ENCODE peak calls at places on chromosome 5, in five cellular contexts. C is HCT116, R is H1, X is GM12878, F is K562. K is an unnamed sample.

GRCh38 chr5:34652466-34652865 is 3.7 kb upstream of the RAI14 start:
- DNase-seq in X (no peak), C (no peak), R (no peak), F (no peak), K (no peak)

GRCh38 chr5:152058267-152058666 is 133.6 kb upstream of the GLRA1 start:
- DNase-seq in F (no peak), C (no peak), X (no peak), R (no peak), K (no peak)

GRCh38 chr5:59496524-59497134 is 396.9 kb downstream of the PDE4D start:
- DNase-seq in R (no peak), C (no peak), X (no peak), F (peak), K (no peak)

GRCh38 chr5:132364319-132364718 is 5.2 kb upstream of the SLC22A5 start:
- DNase-seq in C (no peak), X (no peak), F (no peak), R (no peak), K (no peak)

GRCh38 chr5:151295801-151296477 is 7.6 kb downstream of the SLC36A3 start:
- DNase-seq in X (no peak), C (no peak), R (no peak), F (no peak), K (no peak)

GRCh38 chr5:758698-759053 is 25.9 kb downstream of the ZDHHC11B start:
- DNase-seq in C (no peak), R (no peak), F (no peak), X (no peak), K (no peak)

GRCh38 chr5:14593326-14594036 is 11.9 kb downstream of the OTULINL start:
- DNase-seq in X (no peak), F (no peak), R (no peak), C (no peak), K (no peak)

GRCh38 chr5:68465934-68466551 is 250.5 kb downstream of the PIK3R1 start:
- DNase-seq in C (no peak), X (no peak), F (no peak), R (no peak), K (no peak)

GRCh38 chr5:172042183-172042582 is 35.7 kb upstream of the FBXW11 start:
- DNase-seq in F (no peak), R (no peak), C (no peak), X (no peak), K (no peak)

GRCh38 chr5:170100051-170100943 is 5.4 kb upstream of the FOXI1 start:
- DNase-seq in F (peak), X (peak), C (peak), R (peak), K (peak)

GRCh38 chr5:635321-636055 is 23.3 kb downstream of the CEP72 start:
- DNase-seq in F (no peak), C (no peak), R (no peak), X (no peak), K (no peak)

GRCh38 chr5:88984040-88984439 is 101.1 kb upstream of the MEF2C start:
- DNase-seq in X (no peak), R (no peak), F (no peak), C (no peak), K (no peak)

GRCh38 chr5:53366245-53366644 is 114.2 kb upstream of the FST start:
- DNase-seq in X (no peak), R (no peak), C (no peak), F (no peak), K (no peak)

GRCh38 chr5:155969510-155969909 is 357.5 kb upstream of the SGCD start:
- DNase-seq in F (no peak), R (no peak), X (no peak), C (no peak), K (no peak)

GRCh38 chr5:175724314-175724713 is 66.4 kb downstream of the HRH2 start:
- DNase-seq in R (no peak), F (no peak), C (no peak), X (no peak), K (no peak)

GRCh38 chr5:133606835-133607234 is 5.5 kb downstream of the FSTL4 start:
- DNase-seq in F (no peak), C (no peak), X (no peak), R (no peak), K (no peak)

GRCh38 chr5:143713331-143714032 is 98.5 kb upstream of the HMHB1 start:
- DNase-seq in C (no peak), X (no peak), F (no peak), R (no peak), K (no peak)

GRCh38 chr5:123262275-123262823 is 160.9 kb downstream of the CEP120 start:
- DNase-seq in R (no peak), C (no peak), X (no peak), F (no peak), K (no peak)

GRCh38 chr5:120901199-120901598 is 437.1 kb downstream of the PRR16 start:
- DNase-seq in X (no peak), F (no peak), R (no peak), C (no peak), K (no peak)

GRCh38 chr5:177419045-177419444 is 7.4 kb upstream of the GRK6 start:
- DNase-seq in F (no peak), C (no peak), R (no peak), X (no peak), K (no peak)

GRCh38 chr5:173453167-173453566 is 125.0 kb upstream of the STC2 start:
- DNase-seq in R (no peak), X (no peak), F (no peak), C (no peak), K (no peak)

GRCh38 chr5:32707394-32707997 is 3.6 kb upstream of the NPR3 start:
- DNase-seq in R (no peak), F (peak), C (peak), X (no peak), K (no peak)

DNA sequence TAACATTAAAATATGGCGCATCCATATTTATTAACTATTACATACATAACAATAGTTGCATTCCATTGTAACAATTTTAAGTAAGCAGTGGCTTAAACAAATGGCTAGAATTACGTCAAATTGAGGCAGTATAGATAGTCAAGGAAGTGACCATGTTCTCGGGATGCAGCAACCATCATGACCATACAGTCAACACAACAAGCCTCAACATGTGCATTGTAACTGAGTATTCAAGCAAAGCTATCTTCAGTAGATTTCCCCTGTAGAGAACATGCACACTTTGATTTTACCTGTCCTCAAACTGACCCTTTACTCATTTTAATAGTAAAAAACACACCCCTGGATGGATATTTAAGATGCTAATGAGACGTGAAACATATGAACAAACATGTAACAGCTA is 356.4 kb downstream of the HINT1 start:
- DNase-seq in X (no peak), C (no peak), F (no peak), R (no peak), K (no peak)
- H3K27ac ChIP-seq in X (no peak), C (no peak), F (no peak), R (no peak), K (no peak)

GRCh38 chr5:163533229-163533628 is 27.8 kb downstream of the MAT2B start:
- DNase-seq in F (no peak), R (no peak), C (no peak), X (no peak), K (no peak)

GRCh38 chr5:163529698-163530097 is 24.3 kb downstream of the MAT2B start:
- DNase-seq in X (no peak), F (no peak), R (no peak), C (no peak), K (no peak)

GRCh38 chr5:163532203-163532892 is 26.9 kb downstream of the MAT2B start:
- DNase-seq in R (no peak), F (no peak), X (no peak), C (no peak), K (no peak)

GRCh38 chr5:163534476-163535172 is 29.2 kb downstream of the MAT2B start:
- DNase-seq in X (no peak), C (no peak), F (no peak), R (peak), K (no peak)

GRCh38 chr5:163531272-163531671 is 25.9 kb downstream of the MAT2B start:
- DNase-seq in X (no peak), R (no peak), C (no peak), F (no peak), K (no peak)
- TF ChIP-seq SIN3A in X (no peak), R (no peak), C (no peak), F (no peak), K (no peak)

DNA sequence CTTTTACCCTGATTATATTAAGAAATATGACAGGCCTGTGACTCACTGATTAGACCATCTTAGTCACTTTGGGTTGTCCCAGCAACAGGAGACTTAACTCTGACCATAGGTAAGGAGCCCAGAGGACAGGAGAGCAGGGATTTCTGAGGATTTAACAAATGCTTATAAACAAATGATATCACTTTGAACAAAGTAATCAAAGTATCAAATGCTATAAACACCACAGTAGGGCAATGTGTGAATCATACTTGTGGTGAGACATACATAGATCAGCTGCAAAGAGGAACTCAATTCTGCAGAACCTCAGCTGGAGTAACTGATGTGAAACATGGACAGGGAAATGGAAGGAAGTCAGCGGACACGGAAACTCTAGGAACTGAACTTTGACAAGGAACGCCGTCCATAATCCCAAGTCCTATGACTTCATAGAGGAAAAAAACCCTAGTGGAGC is 190.6 kb upstream of the MSX2 start:
- DNase-seq in R (no peak), X (no peak), C (peak), F (no peak), K (peak)
- H3K27ac ChIP-seq in R (no peak), X (no peak), C (peak), F (no peak), K (peak)

GRCh38 chr5:40401965-40402364 is 277.8 kb upstream of the PTGER4 start:
- DNase-seq in F (no peak), X (no peak), C (no peak), R (no peak), K (no peak)
- TF ChIP-seq SIN3A in F (no peak), X (no peak), C (no peak), R (no peak), K (no peak)

GRCh38 chr5:112146323-112146848 is 272.7 kb downstream of the EPB41L4A start:
- DNase-seq in C (no peak), R (no peak), X (peak), F (no peak), K (no peak)
- H3K27ac ChIP-seq in C (no peak), R (no peak), X (no peak), F (no peak), K (no peak)

GRCh38 chr5:149002053-149002452 is 60.8 kb downstream of the SH3TC2 start:
- DNase-seq in C (peak), F (no peak), R (no peak), X (no peak), K (peak)
- TF ChIP-seq SIN3A in C (no peak), F (no peak), R (no peak), X (no peak), K (no peak)